ENCODE peak calls at places on chromosomes 7 and 10, in ten cellular contexts. One of them, this sample, is unnamed.

GRCh38 chr7:20218261-20218660 is 1.1 kb upstream of the MACC1 start:
- DNase-seq in PC-9: peak; percentile 50
- DNase-seq in CD8-positive, alpha-beta T cell: no peak
- DNase-seq in breast epithelium: no peak
- DNase-seq in A673: no peak
- DNase-seq in tibial artery: no peak
- DNase-seq in transverse colon: no peak
- DNase-seq in fibroblast of lung: no peak
- DNase-seq in kidney: no peak
- DNase-seq in IMR-90: no peak
- DNase-seq in this sample: no peak

GRCh38 chr7:47180268-47180826 is 401.6 kb downstream of the TNS3 start:
- DNase-seq in fibroblast of lung: peak; percentile 79
- DNase-seq in A673: peak; percentile 55
- DNase-seq in breast epithelium: no peak
- DNase-seq in PC-9: peak; percentile 44
- DNase-seq in kidney: no peak
- DNase-seq in tibial artery: no peak
- DNase-seq in transverse colon: peak; percentile 51
- DNase-seq in IMR-90: peak; percentile 72
- DNase-seq in CD8-positive, alpha-beta T cell: no peak
- DNase-seq in this sample: no peak

GRCh38 chr10:103812004-103812403 is 43.4 kb downstream of the SH3PXD2A start:
- DNase-seq in breast epithelium: no peak
- DNase-seq in kidney: no peak
- DNase-seq in IMR-90: no peak
- DNase-seq in transverse colon: peak; percentile 83
- DNase-seq in tibial artery: no peak
- DNase-seq in fibroblast of lung: no peak
- DNase-seq in PC-9: no peak
- DNase-seq in A673: no peak
- DNase-seq in CD8-positive, alpha-beta T cell: no peak
- DNase-seq in this sample: no peak

GRCh38 chr7:28091190-28091589 is 89.4 kb downstream of the JAZF1 start:
- DNase-seq in A673: no peak
- DNase-seq in kidney: no peak
- DNase-seq in CD8-positive, alpha-beta T cell: no peak
- DNase-seq in transverse colon: no peak
- DNase-seq in IMR-90: no peak
- DNase-seq in PC-9: no peak
- DNase-seq in breast epithelium: no peak
- DNase-seq in fibroblast of lung: no peak
- DNase-seq in tibial artery: no peak
- DNase-seq in this sample: no peak

GRCh38 chr7:127146746-127147536 is 105.8 kb downstream of the GRM8 start:
- DNase-seq in PC-9: no peak
- DNase-seq in tibial artery: no peak
- DNase-seq in fibroblast of lung: no peak
- DNase-seq in A673: no peak
- DNase-seq in breast epithelium: no peak
- DNase-seq in IMR-90: no peak
- DNase-seq in CD8-positive, alpha-beta T cell: no peak
- DNase-seq in transverse colon: no peak
- DNase-seq in kidney: no peak
- DNase-seq in this sample: no peak

GRCh38 chr7:91355680-91356435 is 91.6 kb downstream of the FZD1 start:
- DNase-seq in CD8-positive, alpha-beta T cell: no peak
- DNase-seq in fibroblast of lung: no peak
- DNase-seq in PC-9: no peak
- DNase-seq in transverse colon: no peak
- DNase-seq in IMR-90: no peak
- DNase-seq in kidney: no peak
- DNase-seq in A673: no peak
- DNase-seq in breast epithelium: no peak
- DNase-seq in tibial artery: no peak
- DNase-seq in this sample: peak; percentile 45

GRCh38 chr10:24962998-24963397 is 10.6 kb upstream of the PRTFDC1 start:
- DNase-seq in IMR-90: peak; percentile 60
- DNase-seq in transverse colon: no peak
- DNase-seq in tibial artery: no peak
- DNase-seq in kidney: no peak
- DNase-seq in PC-9: peak; percentile 85
- DNase-seq in fibroblast of lung: peak; percentile 22
- DNase-seq in A673: no peak
- DNase-seq in breast epithelium: no peak
- DNase-seq in CD8-positive, alpha-beta T cell: no peak
- DNase-seq in this sample: no peak

GRCh38 chr7:23205861-23206510 is 24.1 kb downstream of the NUP42 start:
- DNase-seq in PC-9: no peak
- DNase-seq in CD8-positive, alpha-beta T cell: no peak
- DNase-seq in tibial artery: no peak
- DNase-seq in A673: no peak
- DNase-seq in fibroblast of lung: no peak
- DNase-seq in breast epithelium: no peak
- DNase-seq in IMR-90: no peak
- DNase-seq in transverse colon: no peak
- DNase-seq in kidney: peak; percentile 77
- DNase-seq in this sample: no peak

GRCh38 chr7:158263964-158264748 is 323.5 kb downstream of the PTPRN2 start:
- DNase-seq in PC-9: no peak
- DNase-seq in tibial artery: peak; percentile 32
- DNase-seq in kidney: no peak
- DNase-seq in transverse colon: peak; percentile 62
- DNase-seq in CD8-positive, alpha-beta T cell: no peak
- DNase-seq in breast epithelium: no peak
- DNase-seq in IMR-90: no peak
- DNase-seq in fibroblast of lung: no peak
- DNase-seq in A673: no peak
- DNase-seq in this sample: no peak
- H3K9me3 ChIP-seq in PC-9: peaks cover 8% of the 10 kb centered on the region
- H3K9me3 ChIP-seq in tibial artery: no peaks in the 10 kb centered on the region
- H3K9me3 ChIP-seq in kidney: no peaks in the 10 kb centered on the region
- H3K9me3 ChIP-seq in transverse colon: no peaks in the 10 kb centered on the region
- H3K9me3 ChIP-seq in CD8-positive, alpha-beta T cell: no peaks in the 10 kb centered on the region
- H3K9me3 ChIP-seq in breast epithelium: no peaks in the 10 kb centered on the region
- H3K9me3 ChIP-seq in IMR-90: peaks cover 75% of the 10 kb centered on the region
- H3K9me3 ChIP-seq in fibroblast of lung: peaks cover 15% of the 10 kb centered on the region
- H3K9me3 ChIP-seq in A673: peaks cover 19% of the 10 kb centered on the region
- H3K9me3 ChIP-seq in this sample: peaks cover 38% of the 10 kb centered on the region

DNA sequence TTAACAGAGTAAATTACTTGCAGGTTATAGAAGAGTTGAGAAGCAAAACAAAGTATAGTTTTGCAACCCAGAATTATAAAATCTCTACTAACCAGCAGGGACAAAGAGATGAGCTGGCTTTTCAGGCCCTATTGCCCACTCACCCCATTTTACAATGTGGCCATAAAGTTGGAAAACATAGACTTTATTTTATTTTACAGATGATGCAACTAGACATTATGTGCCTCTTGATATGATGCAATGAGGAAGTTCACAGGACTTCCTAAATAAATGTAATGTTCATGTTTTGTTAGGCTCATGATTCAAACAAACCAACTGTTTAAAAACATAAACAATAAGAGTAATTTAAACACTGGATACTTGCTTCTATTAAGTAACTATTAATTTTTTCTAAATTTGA is 141.1 kb upstream of the WNT16 start:
- DNase-seq in PC-9: no peak
- DNase-seq in CD8-positive, alpha-beta T cell: no peak
- DNase-seq in A673: no peak
- DNase-seq in tibial artery: no peak
- DNase-seq in kidney: no peak
- DNase-seq in IMR-90: peak; percentile 16
- DNase-seq in fibroblast of lung: peak; percentile 74
- DNase-seq in transverse colon: no peak
- DNase-seq in breast epithelium: no peak
- DNase-seq in this sample: no peak
- H3K4me3 ChIP-seq in PC-9: no peak overlapping the region
- H3K4me3 ChIP-seq in CD8-positive, alpha-beta T cell: no peak overlapping the region
- H3K4me3 ChIP-seq in A673: no peak overlapping the region
- H3K4me3 ChIP-seq in tibial artery: no peak overlapping the region
- H3K4me3 ChIP-seq in kidney: no peak overlapping the region
- H3K4me3 ChIP-seq in IMR-90: no peak overlapping the region
- H3K4me3 ChIP-seq in fibroblast of lung: no peak overlapping the region
- H3K4me3 ChIP-seq in transverse colon: no peak overlapping the region
- H3K4me3 ChIP-seq in breast epithelium: no peak overlapping the region
- H3K4me3 ChIP-seq in this sample: no peak overlapping the region

GRCh38 chr7:63931057-63931600 is 67.5 kb upstream of the ZNF722 start:
- DNase-seq in breast epithelium: no peak
- DNase-seq in kidney: no peak
- DNase-seq in CD8-positive, alpha-beta T cell: no peak
- DNase-seq in IMR-90: no peak
- DNase-seq in fibroblast of lung: no peak
- DNase-seq in PC-9: no peak
- DNase-seq in tibial artery: no peak
- DNase-seq in A673: no peak
- DNase-seq in transverse colon: no peak
- DNase-seq in this sample: no peak
- H3K9me3 ChIP-seq in breast epithelium: peaks cover 13% of the 10 kb centered on the region
- H3K9me3 ChIP-seq in kidney: peaks cover 2% of the 10 kb centered on the region
- H3K9me3 ChIP-seq in CD8-positive, alpha-beta T cell: no peaks in the 10 kb centered on the region
- H3K9me3 ChIP-seq in IMR-90: peaks cover 33% of the 10 kb centered on the region
- H3K9me3 ChIP-seq in fibroblast of lung: no peaks in the 10 kb centered on the region
- H3K9me3 ChIP-seq in PC-9: no peaks in the 10 kb centered on the region
- H3K9me3 ChIP-seq in tibial artery: no peaks in the 10 kb centered on the region
- H3K9me3 ChIP-seq in A673: peaks cover 29% of the 10 kb centered on the region
- H3K9me3 ChIP-seq in transverse colon: no peaks in the 10 kb centered on the region
- H3K9me3 ChIP-seq in this sample: peaks cover 21% of the 10 kb centered on the region

GRCh38 chr7:98285132-98286092 is 3.9 kb downstream of the BRI3 start:
- DNase-seq in fibroblast of lung: no peak
- DNase-seq in breast epithelium: no peak
- DNase-seq in transverse colon: no peak
- DNase-seq in IMR-90: no peak
- DNase-seq in tibial artery: no peak
- DNase-seq in CD8-positive, alpha-beta T cell: no peak
- DNase-seq in kidney: peak; percentile 74
- DNase-seq in PC-9: no peak
- DNase-seq in A673: no peak
- DNase-seq in this sample: no peak
- H3K4me3 ChIP-seq in fibroblast of lung: peak overlapping the region; percentile 31
- H3K4me3 ChIP-seq in breast epithelium: peak overlapping the region; percentile 91
- H3K4me3 ChIP-seq in transverse colon: no peak overlapping the region
- H3K4me3 ChIP-seq in IMR-90: no peak overlapping the region
- H3K4me3 ChIP-seq in tibial artery: peak overlapping the region; percentile 86
- H3K4me3 ChIP-seq in CD8-positive, alpha-beta T cell: no peak overlapping the region
- H3K4me3 ChIP-seq in kidney: peak overlapping the region; percentile 87
- H3K4me3 ChIP-seq in PC-9: peak overlapping the region; percentile 87
- H3K4me3 ChIP-seq in A673: no peak overlapping the region
- H3K4me3 ChIP-seq in this sample: no peak overlapping the region

GRCh38 chr10:42519761-42520460 is 118.5 kb downstream of the ZNF33B start:
- DNase-seq in CD8-positive, alpha-beta T cell: no peak
- DNase-seq in IMR-90: no peak
- DNase-seq in kidney: no peak
- DNase-seq in breast epithelium: no peak
- DNase-seq in transverse colon: no peak
- DNase-seq in fibroblast of lung: peak; percentile 8
- DNase-seq in tibial artery: no peak
- DNase-seq in PC-9: no peak
- DNase-seq in A673: no peak
- DNase-seq in this sample: no peak

GRCh38 chr10:42519079-42519478 is 119.3 kb downstream of the ZNF33B start:
- DNase-seq in kidney: no peak
- DNase-seq in fibroblast of lung: no peak
- DNase-seq in tibial artery: no peak
- DNase-seq in PC-9: no peak
- DNase-seq in breast epithelium: no peak
- DNase-seq in IMR-90: no peak
- DNase-seq in A673: no peak
- DNase-seq in CD8-positive, alpha-beta T cell: no peak
- DNase-seq in transverse colon: no peak
- DNase-seq in this sample: no peak

DNA sequence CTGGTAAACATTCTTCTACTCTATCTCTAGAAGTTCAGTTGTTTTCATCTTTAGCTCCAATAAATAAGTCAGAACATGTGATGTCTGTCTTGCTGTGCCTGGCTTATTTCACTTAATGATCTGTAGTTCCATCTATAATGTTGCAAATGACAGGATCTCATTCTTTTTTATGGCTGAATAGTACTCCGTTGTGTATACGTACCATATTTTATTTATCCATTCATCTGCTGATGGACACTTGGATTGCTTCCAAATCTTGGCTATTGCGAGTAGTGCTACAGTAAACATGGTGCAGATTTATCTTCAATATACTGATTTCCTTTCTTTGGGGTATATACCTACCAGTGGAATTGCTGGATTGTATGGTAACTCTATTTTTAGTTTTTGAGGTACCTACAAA is 124.4 kb downstream of the ZNF33B start:
- DNase-seq in A673: no peak
- DNase-seq in PC-9: no peak
- DNase-seq in breast epithelium: no peak
- DNase-seq in CD8-positive, alpha-beta T cell: no peak
- DNase-seq in kidney: no peak
- DNase-seq in transverse colon: no peak
- DNase-seq in tibial artery: no peak
- DNase-seq in IMR-90: no peak
- DNase-seq in fibroblast of lung: no peak
- DNase-seq in this sample: no peak
- H3K9me3 ChIP-seq in A673: peaks cover 70% of the 10 kb centered on the region
- H3K9me3 ChIP-seq in PC-9: peaks cover 50% of the 10 kb centered on the region
- H3K9me3 ChIP-seq in breast epithelium: peaks cover 100% of the 10 kb centered on the region
- H3K9me3 ChIP-seq in CD8-positive, alpha-beta T cell: peaks cover 60% of the 10 kb centered on the region
- H3K9me3 ChIP-seq in kidney: peaks cover 31% of the 10 kb centered on the region
- H3K9me3 ChIP-seq in transverse colon: peaks cover 84% of the 10 kb centered on the region
- H3K9me3 ChIP-seq in tibial artery: peaks cover 24% of the 10 kb centered on the region
- H3K9me3 ChIP-seq in IMR-90: peaks cover 27% of the 10 kb centered on the region
- H3K9me3 ChIP-seq in fibroblast of lung: no peaks in the 10 kb centered on the region
- H3K9me3 ChIP-seq in this sample: peaks cover 6% of the 10 kb centered on the region

DNA sequence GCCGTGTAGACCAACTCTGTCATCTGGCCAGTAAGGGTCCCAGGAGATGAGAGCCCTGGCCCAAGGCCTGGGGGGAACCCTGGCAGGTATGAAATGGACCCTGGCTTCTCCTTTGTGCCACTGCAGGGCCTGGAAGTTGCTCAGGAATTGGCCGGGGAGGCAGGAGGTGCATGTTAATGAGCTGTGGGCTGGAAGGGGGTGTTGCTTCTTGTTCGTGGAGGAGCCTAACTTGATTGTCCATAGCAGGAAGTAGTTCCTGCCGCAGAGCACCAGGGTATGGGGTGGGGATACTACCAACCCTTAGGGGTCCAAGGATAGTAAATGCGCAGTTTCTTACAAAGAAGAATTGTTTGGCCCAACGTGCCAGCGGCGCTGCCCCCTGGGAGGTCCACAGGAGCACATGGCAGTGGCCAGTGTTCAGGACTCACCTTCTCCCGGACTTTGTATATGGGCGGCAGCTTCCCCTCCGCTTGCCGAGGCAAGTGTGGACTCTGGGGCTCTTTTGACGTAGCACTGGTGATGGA is 21.5 kb downstream of the TEX36 start:
- DNase-seq in transverse colon: no peak
- DNase-seq in PC-9: no peak
- DNase-seq in breast epithelium: no peak
- DNase-seq in kidney: no peak
- DNase-seq in CD8-positive, alpha-beta T cell: no peak
- DNase-seq in A673: peak; percentile 71
- DNase-seq in IMR-90: no peak
- DNase-seq in fibroblast of lung: no peak
- DNase-seq in tibial artery: no peak
- DNase-seq in this sample: no peak
- H3K4me3 ChIP-seq in transverse colon: no peak overlapping the region
- H3K4me3 ChIP-seq in PC-9: no peak overlapping the region
- H3K4me3 ChIP-seq in breast epithelium: no peak overlapping the region
- H3K4me3 ChIP-seq in kidney: no peak overlapping the region
- H3K4me3 ChIP-seq in CD8-positive, alpha-beta T cell: no peak overlapping the region
- H3K4me3 ChIP-seq in A673: peak overlapping the region; percentile 22
- H3K4me3 ChIP-seq in IMR-90: no peak overlapping the region
- H3K4me3 ChIP-seq in fibroblast of lung: no peak overlapping the region
- H3K4me3 ChIP-seq in tibial artery: no peak overlapping the region
- H3K4me3 ChIP-seq in this sample: no peak overlapping the region

This sample was measured in iPS DF 6.9.